ENCODE peak calls at places on chromosomes 2 and 18, in nine cellular contexts. Y, W, A, U, B, Z, H, Q and M are unnamed samples.

GRCh38 chr2:14831458-14831857 is 198.9 kb downstream of the LRATD1 start:
- DNase-seq in U (no peak), W (no peak), B (no peak), Y (no peak), Q (no peak), H (no peak), A (no peak), Z (no peak), M (no peak)

GRCh38 chr2:172096661-172097547 is 5.8 kb downstream of the DLX2 start:
- DNase-seq in Q (no peak), A (peak; percentile 75), W (no peak), H (no peak), B (no peak), Z (no peak), Y (no peak), U (peak; percentile 56), M (peak; percentile 67)

GRCh38 chr18:48222118-48222517 is 187.1 kb downstream of the ZBTB7C start:
- DNase-seq in B (peak; percentile 52), U (peak; percentile 52), W (no peak), Y (no peak), H (no peak), Q (peak; percentile 19), Z (peak; percentile 35), A (no peak), M (peak; percentile 61)

GRCh38 chr2:8389373-8390108 is 292.3 kb upstream of the ID2 start:
- DNase-seq in Z (no peak), W (no peak), H (no peak), U (peak; percentile 44), Q (no peak), A (no peak), Y (no peak), B (no peak), M (no peak)

GRCh38 chr2:20374919-20375318 is 24.3 kb upstream of the PUM2 start:
- DNase-seq in W (no peak), A (no peak), B (peak; percentile 30), U (no peak), Q (no peak), Y (no peak), Z (no peak), H (no peak), M (no peak)

GRCh38 chr2:232479341-232480200 is 8.1 kb downstream of the ECEL1 start:
- DNase-seq in A (peak; percentile 64), Q (no peak), Z (no peak), B (no peak), H (no peak), Y (no peak), U (no peak), W (no peak), M (no peak)

GRCh38 chr2:169982929-169983328 is 155.7 kb downstream of the UBR3 start:
- DNase-seq in H (no peak), B (no peak), A (no peak), Z (no peak), W (no peak), Y (no peak), U (no peak), Q (no peak), M (no peak)

GRCh38 chr2:19478441-19478840 is 120.0 kb upstream of the OSR1 start:
- DNase-seq in U (no peak), Y (no peak), A (no peak), H (no peak), B (no peak), Q (peak; percentile 50), Z (no peak), W (no peak), M (no peak)

GRCh38 chr2:216774620-216775019 is 79.3 kb upstream of the IGFBP5 start:
- DNase-seq in Z (peak; percentile 59), Q (no peak), A (peak; percentile 87), Y (peak; percentile 63), W (no peak), U (peak; percentile 98), B (no peak), H (peak; percentile 76), M (no peak)

GRCh38 chr2:226995625-226996041 is 159.8 kb downstream of the RHBDD1 start:
- DNase-seq in A (peak; percentile 79), H (no peak), W (no peak), Q (peak; percentile 51), Z (no peak), B (no peak), Y (peak; percentile 24), U (peak; percentile 94), M (peak; percentile 60)

GRCh38 chr2:36464006-36464721 is 108.6 kb downstream of the CRIM1 start:
- DNase-seq in Z (no peak), H (no peak), U (no peak), A (no peak), Q (no peak), B (no peak), Y (no peak), W (no peak), M (no peak)

GRCh38 chr2:151162185-151162584 is 99.5 kb downstream of the RBM43 start:
- DNase-seq in U (peak; percentile 37), Q (no peak), H (no peak), A (no peak), B (no peak), Y (peak; percentile 24), Z (peak; percentile 11), W (no peak), M (no peak)

GRCh38 chr2:69549421-69549820 is 94.1 kb downstream of the AAK1 start:
- DNase-seq in U (peak; percentile 72), Z (no peak), A (no peak), Y (no peak), B (peak; percentile 47), Q (no peak), H (no peak), W (no peak), M (no peak)

GRCh38 chr2:178783889-178784288 is 23.3 kb downstream of the TTN start:
- DNase-seq in U (no peak), H (no peak), B (no peak), A (no peak), Y (no peak), Q (no peak), Z (no peak), W (no peak), M (no peak)
- H3K27ac ChIP-seq in U (no peak overlapping the region), H (no peak overlapping the region), B (no peak overlapping the region), A (no peak overlapping the region), Y (no peak overlapping the region), Q (no peak overlapping the region), Z (peak overlapping the region; percentile 66), W (no peak overlapping the region), M (no peak overlapping the region)

DNA sequence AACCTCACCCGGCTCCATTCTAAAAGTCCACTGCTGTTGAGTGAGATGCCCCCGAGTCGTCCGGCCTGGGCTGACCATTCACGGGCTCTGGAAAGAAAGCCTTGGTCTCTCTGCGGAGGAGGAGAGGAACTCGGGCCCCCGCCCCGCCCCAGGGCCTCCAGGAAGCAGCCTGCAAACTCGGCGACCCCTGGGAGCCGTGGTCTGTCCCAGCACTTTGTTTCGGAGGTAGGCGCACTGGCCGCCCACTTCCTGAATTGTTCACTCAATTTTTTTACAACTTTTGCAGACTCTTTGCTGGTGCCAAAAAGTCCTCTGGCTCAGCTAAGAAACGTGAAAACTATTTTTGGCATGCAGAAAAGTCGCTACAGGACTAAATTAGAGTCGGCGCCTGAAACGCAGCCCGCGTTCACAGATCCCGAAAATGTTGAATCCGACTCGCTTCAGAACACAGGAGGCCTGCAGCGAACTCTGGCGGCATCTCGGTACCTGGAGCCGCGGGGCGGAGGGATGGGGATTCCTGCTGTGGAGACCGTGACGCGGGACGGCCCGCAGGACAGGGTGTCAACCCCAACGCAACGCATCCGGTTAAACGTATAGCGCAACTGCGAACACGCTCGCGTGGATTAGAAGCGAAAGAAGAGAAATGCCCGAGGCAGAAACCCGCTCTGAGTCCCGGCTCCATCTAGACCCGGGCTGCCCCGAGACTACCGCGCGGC is 1.5 kb downstream of the PXDN start:
- DNase-seq in B (peak; percentile 77), Z (peak; percentile 80), U (peak; percentile 94), Q (peak; percentile 58), H (no peak), Y (no peak), W (no peak), A (peak; percentile 95), M (no peak)
- H3K27ac ChIP-seq in B (peak overlapping the region; percentile 66), Z (peak overlapping the region; percentile 55), U (peak overlapping the region; percentile 92), Q (peak overlapping the region; percentile 82), H (peak overlapping the region; percentile 99), Y (peak overlapping the region; percentile 91), W (no peak overlapping the region), A (peak overlapping the region; percentile 97), M (no peak overlapping the region)

GRCh38 chr2:109242222-109242653 is 113.2 kb downstream of the SH3RF3 start:
- DNase-seq in H (no peak), B (no peak), A (no peak), U (no peak), Z (no peak), Y (no peak), Q (no peak), W (no peak), M (no peak)
- H3K27ac ChIP-seq in H (peak overlapping the region; percentile 93), B (peak overlapping the region; percentile 88), A (peak overlapping the region; percentile 99), U (peak overlapping the region; percentile 79), Z (no peak overlapping the region), Y (peak overlapping the region; percentile 88), Q (no peak overlapping the region), W (no peak overlapping the region), M (no peak overlapping the region)

GRCh38 chr18:76475450-76476203 is 19.4 kb downstream of the ZNF516 start:
- DNase-seq in U (peak; percentile 16), B (no peak), W (no peak), Z (no peak), H (no peak), Y (no peak), Q (peak; percentile 36), A (no peak), M (no peak)

GRCh38 chr18:76474824-76475223 is 20.2 kb downstream of the ZNF516 start:
- DNase-seq in W (no peak), Y (no peak), U (no peak), A (no peak), Z (no peak), H (no peak), B (no peak), Q (no peak), M (no peak)

GRCh38 chr18:76480913-76481312 is 14.1 kb downstream of the ZNF516 start:
- DNase-seq in U (no peak), Y (no peak), H (no peak), A (no peak), Q (no peak), W (no peak), Z (no peak), B (no peak), M (no peak)

GRCh38 chr18:76479351-76480238 is 15.4 kb downstream of the ZNF516 start:
- DNase-seq in Z (no peak), A (no peak), Q (no peak), H (no peak), U (no peak), Y (no peak), B (no peak), W (no peak), M (no peak)

DNA sequence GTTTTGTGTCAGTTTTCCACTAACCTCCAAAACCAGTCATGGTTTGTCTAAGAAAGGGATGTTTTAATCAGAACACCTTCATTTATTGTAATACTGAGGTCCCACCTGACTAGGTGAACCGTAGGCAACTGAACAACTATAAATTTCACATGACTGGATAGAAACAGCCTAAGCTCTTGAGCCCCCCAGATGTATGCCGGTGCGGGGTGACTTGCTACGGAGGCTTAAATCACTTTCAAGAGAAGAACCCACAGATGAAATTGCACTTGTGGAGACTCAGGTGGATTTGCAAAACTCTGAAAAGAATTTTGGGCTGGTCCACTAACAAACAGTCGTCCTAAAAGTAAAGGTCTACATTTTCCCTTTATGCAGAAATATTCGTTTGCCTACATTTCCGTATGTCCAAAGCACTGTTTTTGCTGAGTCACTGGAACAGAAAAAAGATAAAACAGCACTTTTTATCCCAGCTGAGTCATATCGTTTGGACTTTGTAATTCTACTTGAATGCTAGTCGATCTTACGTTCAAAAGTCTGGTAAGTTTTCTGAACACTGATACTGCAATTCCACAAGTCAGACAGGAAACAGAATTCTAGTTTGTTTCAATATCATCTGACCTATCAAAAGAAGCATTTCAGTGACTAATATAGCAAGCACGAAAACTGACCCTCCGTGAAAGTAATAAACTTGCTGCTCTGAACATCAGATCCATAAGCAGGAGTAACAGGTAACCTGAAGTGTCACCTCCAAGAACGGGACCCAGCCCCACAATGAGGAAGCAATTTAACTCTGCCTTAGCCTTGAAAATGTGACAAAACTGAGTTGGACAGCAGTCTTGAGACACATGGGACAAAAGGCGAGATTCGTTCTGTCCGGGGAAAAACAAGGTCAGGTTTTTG is 18.1 kb downstream of the ZNF516 start:
- DNase-seq in W (no peak), H (no peak), Z (no peak), Y (peak; percentile 84), U (peak; percentile 96), B (peak; percentile 98), A (no peak), Q (peak; percentile 72), M (no peak)
- H3K27ac ChIP-seq in W (no peak overlapping the region), H (peak overlapping the region; percentile 61), Z (peak overlapping the region; percentile 38), Y (peak overlapping the region; percentile 94), U (peak overlapping the region; percentile 86), B (peak overlapping the region; percentile 94), A (no peak overlapping the region), Q (peak overlapping the region; percentile 94), M (peak overlapping the region; percentile 69)